ENCODE peak calls at places on chromosomes 5 and 9, in six cellular contexts. One of them, this sample, is unnamed.
A peak's percentile ranks its signal among the peaks of the same experiment; 100 is the strongest.

GRCh38 chr5:109034276-109034675 is 286.6 kb downstream of the FER start:
- DNase-seq in testis: no peak
- DNase-seq in left ventricle myocardium inferior: no peak
- DNase-seq in Right ventricle myocardium superior: no peak
- DNase-seq in G401: no peak
- DNase-seq in ELF-1: no peak
- DNase-seq in this sample: no peak

GRCh38 chr9:36276840-36277239 is 18.6 kb upstream of the GNE start:
- DNase-seq in testis: no peak
- DNase-seq in left ventricle myocardium inferior: no peak
- DNase-seq in Right ventricle myocardium superior: no peak
- DNase-seq in G401: no peak
- DNase-seq in ELF-1: peak; percentile 21
- DNase-seq in this sample: no peak

GRCh38 chr9:87107072-87107471 is 159.8 kb upstream of the GAS1 start:
- DNase-seq in testis: no peak
- DNase-seq in left ventricle myocardium inferior: no peak
- DNase-seq in Right ventricle myocardium superior: no peak
- DNase-seq in G401: no peak
- DNase-seq in ELF-1: peak; percentile 48
- DNase-seq in this sample: no peak

GRCh38 chr9:33143241-33143642 is 23.9 kb downstream of the B4GALT1 start:
- DNase-seq in testis: peak; percentile 13
- DNase-seq in left ventricle myocardium inferior: no peak
- DNase-seq in Right ventricle myocardium superior: no peak
- DNase-seq in G401: no peak
- DNase-seq in ELF-1: no peak
- DNase-seq in this sample: no peak

GRCh38 chr5:81393783-81394718 is at the start of gene ACOT12:
- DNase-seq in testis: no peak
- DNase-seq in left ventricle myocardium inferior: no peak
- DNase-seq in Right ventricle myocardium superior: peak; percentile 39
- DNase-seq in G401: peak; percentile 18
- DNase-seq in ELF-1: peak; percentile 50
- DNase-seq in this sample: peak; percentile 50

GRCh38 chr5:122267195-122267594 is 44.8 kb upstream of the SNCAIP start:
- DNase-seq in testis: peak; percentile 42
- DNase-seq in left ventricle myocardium inferior: no peak
- DNase-seq in Right ventricle myocardium superior: no peak
- DNase-seq in G401: no peak
- DNase-seq in ELF-1: peak; percentile 65
- DNase-seq in this sample: no peak

GRCh38 chr9:72696481-72696880 is 175.1 kb downstream of the TMC1 start:
- DNase-seq in testis: no peak
- DNase-seq in left ventricle myocardium inferior: no peak
- DNase-seq in Right ventricle myocardium superior: no peak
- DNase-seq in G401: no peak
- DNase-seq in ELF-1: no peak
- DNase-seq in this sample: no peak

GRCh38 chr5:60959156-60959555 is 14.2 kb downstream of the NDUFAF2 start:
- DNase-seq in testis: no peak
- DNase-seq in left ventricle myocardium inferior: no peak
- DNase-seq in Right ventricle myocardium superior: no peak
- DNase-seq in G401: peak; percentile 40
- DNase-seq in ELF-1: no peak
- DNase-seq in this sample: no peak

GRCh38 chr5:82470185-82470584 is 192.0 kb upstream of the RPS23 start:
- DNase-seq in testis: no peak
- DNase-seq in left ventricle myocardium inferior: no peak
- DNase-seq in Right ventricle myocardium superior: no peak
- DNase-seq in G401: no peak
- DNase-seq in ELF-1: no peak
- DNase-seq in this sample: no peak

GRCh38 chr5:82313016-82313415 is 34.9 kb upstream of the RPS23 start:
- DNase-seq in testis: no peak
- DNase-seq in left ventricle myocardium inferior: no peak
- DNase-seq in Right ventricle myocardium superior: no peak
- DNase-seq in G401: no peak
- DNase-seq in ELF-1: peak; percentile 31
- DNase-seq in this sample: no peak

GRCh38 chr9:91502475-91502874 is 78.8 kb upstream of the NFIL3 start:
- DNase-seq in testis: no peak
- DNase-seq in left ventricle myocardium inferior: no peak
- DNase-seq in Right ventricle myocardium superior: no peak
- DNase-seq in G401: no peak
- DNase-seq in ELF-1: no peak
- DNase-seq in this sample: no peak

GRCh38 chr5:68424799-68425537 is 209.4 kb downstream of the PIK3R1 start:
- DNase-seq in testis: no peak
- DNase-seq in left ventricle myocardium inferior: no peak
- DNase-seq in Right ventricle myocardium superior: no peak
- DNase-seq in G401: no peak
- DNase-seq in ELF-1: peak; percentile 29
- DNase-seq in this sample: no peak

GRCh38 chr9:121282309-121283071 is 14.5 kb downstream of the GSN start:
- DNase-seq in testis: peak; percentile 58
- DNase-seq in left ventricle myocardium inferior: peak; percentile 75
- DNase-seq in Right ventricle myocardium superior: peak; percentile 82
- DNase-seq in G401: no peak
- DNase-seq in ELF-1: no peak
- DNase-seq in this sample: peak; percentile 91

GRCh38 chr5:95940758-95941682 is 20.6 kb downstream of the ELL2 start:
- DNase-seq in testis: no peak
- DNase-seq in left ventricle myocardium inferior: no peak
- DNase-seq in Right ventricle myocardium superior: no peak
- DNase-seq in G401: no peak
- DNase-seq in ELF-1: peak; percentile 60
- DNase-seq in this sample: no peak

GRCh38 chr5:147017191-147017590 is 138.6 kb upstream of the PPP2R2B start:
- DNase-seq in testis: no peak
- DNase-seq in left ventricle myocardium inferior: no peak
- DNase-seq in Right ventricle myocardium superior: no peak
- DNase-seq in G401: no peak
- DNase-seq in ELF-1: no peak
- DNase-seq in this sample: no peak

GRCh38 chr5:166834246-166834645 is 1457.2 kb upstream of the WWC1 start:
- DNase-seq in testis: no peak
- DNase-seq in left ventricle myocardium inferior: no peak
- DNase-seq in Right ventricle myocardium superior: no peak
- DNase-seq in G401: no peak
- DNase-seq in ELF-1: no peak
- DNase-seq in this sample: no peak

GRCh38 chr9:117028103-117028858 is 341.2 kb downstream of the TRIM32 start:
- DNase-seq in testis: no peak
- DNase-seq in left ventricle myocardium inferior: peak; percentile 16
- DNase-seq in Right ventricle myocardium superior: no peak
- DNase-seq in G401: no peak
- DNase-seq in ELF-1: no peak
- DNase-seq in this sample: peak; percentile 51

GRCh38 chr9:96884443-96884842 is 30.1 kb upstream of the ZNF782 start:
- DNase-seq in testis: no peak
- DNase-seq in left ventricle myocardium inferior: no peak
- DNase-seq in Right ventricle myocardium superior: no peak
- DNase-seq in G401: no peak
- DNase-seq in ELF-1: no peak
- DNase-seq in this sample: no peak

GRCh38 chr5:174204914-174205313 is 159.4 kb downstream of the NSG2 start:
- DNase-seq in testis: peak; percentile 32
- DNase-seq in left ventricle myocardium inferior: no peak
- DNase-seq in Right ventricle myocardium superior: no peak
- DNase-seq in G401: peak; percentile 72
- DNase-seq in ELF-1: peak; percentile 72
- DNase-seq in this sample: no peak

GRCh38 chr5:99460701-99461100 is 531.9 kb upstream of the CHD1 start:
- DNase-seq in testis: no peak
- DNase-seq in left ventricle myocardium inferior: no peak
- DNase-seq in Right ventricle myocardium superior: no peak
- DNase-seq in G401: no peak
- DNase-seq in ELF-1: no peak
- DNase-seq in this sample: no peak

GRCh38 chr9:133843250-133843649 is 105.1 kb upstream of the SARDH start:
- DNase-seq in testis: no peak
- DNase-seq in left ventricle myocardium inferior: no peak
- DNase-seq in Right ventricle myocardium superior: no peak
- DNase-seq in G401: no peak
- DNase-seq in ELF-1: no peak
- DNase-seq in this sample: no peak

GRCh38 chr9:104795082-104795481 is 31.2 kb downstream of the NIPSNAP3B start:
- DNase-seq in testis: no peak
- DNase-seq in left ventricle myocardium inferior: no peak
- DNase-seq in Right ventricle myocardium superior: no peak
- DNase-seq in G401: no peak
- DNase-seq in ELF-1: no peak
- DNase-seq in this sample: no peak

GRCh38 chr5:150507283-150508020 is 479 bp upstream of the NDST1 start:
- DNase-seq in testis: no peak
- DNase-seq in left ventricle myocardium inferior: no peak
- DNase-seq in Right ventricle myocardium superior: no peak
- DNase-seq in G401: no peak
- DNase-seq in ELF-1: no peak
- DNase-seq in this sample: no peak

GRCh38 chr5:149464796-149465489 is 85.9 kb upstream of the IL17B start:
- DNase-seq in testis: peak; percentile 42
- DNase-seq in left ventricle myocardium inferior: no peak
- DNase-seq in Right ventricle myocardium superior: peak; percentile 73
- DNase-seq in G401: no peak
- DNase-seq in ELF-1: peak; percentile 41
- DNase-seq in this sample: no peak

GRCh38 chr9:89234636-89235035 is 56.0 kb upstream of the SHC3 start:
- DNase-seq in testis: no peak
- DNase-seq in left ventricle myocardium inferior: no peak
- DNase-seq in Right ventricle myocardium superior: no peak
- DNase-seq in G401: no peak
- DNase-seq in ELF-1: peak; percentile 61
- DNase-seq in this sample: no peak

GRCh38 chr5:132474131-132474723 is 16.3 kb downstream of the IRF1 start:
- DNase-seq in testis: no peak
- DNase-seq in left ventricle myocardium inferior: no peak
- DNase-seq in Right ventricle myocardium superior: no peak
- DNase-seq in G401: no peak
- DNase-seq in ELF-1: peak; percentile 67
- DNase-seq in this sample: no peak

GRCh38 chr5:140556438-140556837 is 835 bp downstream of the SRA1 start:
- DNase-seq in testis: no peak
- DNase-seq in left ventricle myocardium inferior: no peak
- DNase-seq in Right ventricle myocardium superior: no peak
- DNase-seq in G401: no peak
- DNase-seq in ELF-1: no peak
- DNase-seq in this sample: no peak

This sample was measured in Right ventricle myocardium inferior.